ENCODE peak calls at places on chromosome 17, in six cellular contexts. Y, L, N, U, H and O are unnamed samples.

GRCh38 chr17:83190601-83191387 is 111.4 kb downstream of the METRNL start:
- DNase-seq in Y (no peak), N (no peak), L (no peak), H (no peak), U (no peak), O (no peak)

GRCh38 chr17:7260151-7260550 is 2.1 kb downstream of the CLDN7 start:
- DNase-seq in U (no peak), N (no peak), L (no peak), Y (no peak), H (no peak), O (no peak)

GRCh38 chr17:8757189-8757588 is 1.2 kb downstream of the SPDYE4 start:
- DNase-seq in N (no peak), H (no peak), U (no peak), L (no peak), Y (no peak), O (no peak)

GRCh38 chr17:7940743-7941142 is 8.7 kb downstream of the CNTROB start:
- DNase-seq in Y (no peak), H (no peak), N (no peak), L (no peak), U (no peak), O (no peak)

GRCh38 chr17:52030096-52030495 is 128.4 kb downstream of the CA10 start:
- DNase-seq in L (no peak), N (no peak), H (no peak), Y (no peak), U (no peak), O (no peak)

GRCh38 chr17:48756816-48757215 is 28.3 kb upstream of the HOXB13 start:
- DNase-seq in N (no peak), Y (no peak), H (no peak), U (no peak), L (no peak), O (no peak)

GRCh38 chr17:57294629-57295501 is 38.5 kb downstream of the MSI2 start:
- DNase-seq in U (no peak), H (no peak), N (no peak), Y (peak), L (no peak), O (no peak)

GRCh38 chr17:40432864-40433528 is 10.3 kb upstream of the IGFBP4 start:
- DNase-seq in L (peak), N (no peak), U (no peak), Y (no peak), H (peak), O (peak)

GRCh38 chr17:76598004-76598439 is 12.4 kb upstream of the ST6GALNAC2 start:
- DNase-seq in N (no peak), L (no peak), Y (no peak), H (no peak), U (peak), O (no peak)

GRCh38 chr17:76452646-76453430 is at the start of gene UBE2O:
- DNase-seq in L (peak), H (peak), U (peak), Y (peak), N (peak), O (peak)

DNA sequence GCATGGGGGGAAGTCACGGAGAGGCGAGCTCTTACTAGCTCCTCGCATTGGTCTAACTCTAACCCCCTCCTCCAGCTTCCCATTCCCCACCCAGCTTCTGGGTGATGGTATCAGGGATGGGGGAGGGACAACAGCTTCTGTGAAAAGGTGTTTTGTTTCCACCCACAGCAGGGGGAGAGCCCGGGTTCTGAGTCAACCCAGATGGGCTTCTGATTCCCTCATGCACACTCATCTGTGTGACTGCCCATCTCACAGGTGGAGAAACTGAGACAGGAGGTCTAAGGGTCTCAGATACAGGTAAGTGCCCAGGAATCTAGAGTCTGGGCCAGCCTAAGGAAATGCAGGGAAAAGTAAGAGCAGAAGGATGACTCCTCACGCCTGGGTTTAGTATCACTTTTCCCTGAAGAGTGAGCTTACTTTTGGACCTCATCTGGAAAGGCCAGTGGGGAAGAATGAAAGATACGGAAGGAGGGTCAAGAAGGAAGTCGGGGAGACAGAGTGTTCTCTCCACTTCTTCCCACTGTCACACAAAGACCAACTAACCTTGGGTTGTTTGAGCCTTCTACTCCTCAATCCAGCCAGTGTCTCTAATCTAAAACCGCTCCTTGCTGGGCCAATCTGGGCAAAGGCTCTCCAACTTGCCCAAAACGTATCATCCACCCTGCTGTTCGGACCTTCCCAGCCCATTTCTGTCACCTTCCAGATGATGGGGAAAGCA is 3.1 kb upstream of the TLCD2 start:
- DNase-seq in L (no peak), U (no peak), N (no peak), H (no peak), Y (no peak), O (no peak)
- H3K4me3 ChIP-seq in L (peak), U (no peak), N (no peak), H (peak), Y (peak), O (peak)

GRCh38 chr17:74840500-74840899 is 19.2 kb downstream of the GRIN2C start:
- DNase-seq in L (no peak), H (no peak), U (no peak), Y (peak), N (no peak), O (no peak)

GRCh38 chr17:74842146-74842598 is 17.5 kb downstream of the GRIN2C start:
- DNase-seq in U (no peak), L (no peak), Y (peak), H (no peak), N (no peak), O (no peak)

GRCh38 chr17:74840989-74841666 is 18.6 kb downstream of the GRIN2C start:
- DNase-seq in U (peak), Y (peak), H (peak), L (peak), N (no peak), O (peak)

GRCh38 chr17:74843352-74843627 is 16.4 kb downstream of the GRIN2C start:
- DNase-seq in U (no peak), L (no peak), N (no peak), H (no peak), Y (peak), O (no peak)

GRCh38 chr17:74842599-74843351 is 16.9 kb downstream of the GRIN2C start:
- DNase-seq in H (peak), L (peak), U (peak), N (peak), Y (peak), O (peak)
- TF ChIP-seq CTCF in H (peak), L (peak), U (peak), N (peak), Y (peak), O (peak)

DNA sequence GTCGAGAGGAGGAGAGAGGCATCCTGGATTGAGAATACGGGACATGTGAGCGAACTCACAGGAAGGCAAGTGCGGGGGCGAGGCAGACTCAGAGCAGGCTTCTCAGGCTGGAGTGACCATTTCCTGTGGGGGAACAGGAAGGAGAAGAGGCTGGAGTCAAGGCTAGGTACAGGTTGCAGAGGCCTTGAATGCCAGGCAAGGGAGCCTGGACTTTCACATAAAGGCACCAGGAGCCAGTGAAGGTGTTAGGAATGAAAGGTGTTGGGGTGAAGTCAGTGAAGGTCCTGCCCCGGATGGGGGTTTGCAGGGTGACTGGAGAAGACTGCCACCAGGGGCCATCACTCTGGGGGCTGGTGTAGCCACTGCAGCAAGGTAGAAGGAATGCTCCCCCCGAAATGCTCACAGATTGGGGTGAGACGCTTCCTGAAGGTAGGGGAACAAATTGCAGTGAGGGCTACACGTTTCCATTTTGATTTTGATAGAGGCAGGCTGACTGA is 5.3 kb upstream of the GPRC5C start:
- DNase-seq in U (no peak), H (peak), L (no peak), Y (peak), N (no peak), O (no peak)
- H3K4me3 ChIP-seq in U (no peak), H (no peak), L (no peak), Y (no peak), N (no peak), O (no peak)

GRCh38 chr17:11742891-11743290 is 144.6 kb downstream of the DNAH9 start:
- DNase-seq in Y (peak), H (no peak), U (peak), N (no peak), L (no peak), O (no peak)
- TF ChIP-seq CTCF in Y (no peak), H (no peak), U (no peak), N (no peak), L (no peak), O (no peak)

GRCh38 chr17:1813088-1813487 is 16.6 kb downstream of the SMYD4 start:
- DNase-seq in H (peak), Y (no peak), N (no peak), U (no peak), L (peak), O (peak)
- H3K4me3 ChIP-seq in H (no peak), Y (no peak), N (no peak), U (no peak), L (no peak), O (no peak)

DNA sequence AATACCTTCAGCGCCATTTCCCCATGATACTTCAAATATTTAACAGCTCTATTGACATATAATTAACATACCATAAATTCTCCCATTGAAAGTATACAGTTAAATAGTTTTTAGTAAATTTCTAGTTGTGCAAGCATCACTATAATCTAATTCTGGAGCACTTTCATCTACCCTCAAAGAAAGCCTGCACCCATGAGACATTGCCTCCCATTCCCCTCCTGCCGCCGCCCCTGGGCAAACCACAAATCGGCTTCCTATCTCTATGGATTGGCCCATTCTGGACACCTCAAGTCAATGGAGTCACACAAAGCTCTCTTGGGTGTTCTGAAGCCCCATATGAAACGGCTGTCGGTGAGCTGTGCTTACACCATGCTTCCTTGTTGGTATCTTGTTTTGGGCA is 77.3 kb upstream of the CBX4 start:
- DNase-seq in L (no peak), N (no peak), Y (no peak), H (no peak), U (no peak), O (no peak)
- TF ChIP-seq CTCF in L (no peak), N (no peak), Y (no peak), H (no peak), U (no peak), O (no peak)

DNA sequence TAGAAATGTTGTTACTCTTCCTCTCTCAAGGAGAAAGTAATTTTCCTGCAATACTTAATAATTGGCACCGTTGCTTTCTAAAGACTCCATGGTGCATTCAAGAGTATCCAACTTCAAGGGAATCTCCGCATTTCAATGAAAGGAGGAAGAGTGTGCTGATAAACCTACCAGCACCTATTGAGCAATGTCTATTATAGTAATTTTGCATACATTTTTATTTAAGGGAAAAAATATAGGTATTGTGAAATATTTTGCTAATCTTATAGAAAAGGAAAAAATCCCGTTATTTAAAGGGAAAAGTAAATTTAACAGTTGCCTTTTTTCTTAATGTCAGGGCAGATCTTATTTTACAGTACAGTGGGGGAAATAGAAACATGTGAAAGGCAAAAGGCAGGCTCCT is 1.1 kb upstream of the TMEM106A start:
- DNase-seq in U (no peak), L (no peak), N (no peak), H (no peak), Y (no peak), O (no peak)
- H3K4me3 ChIP-seq in U (no peak), L (no peak), N (no peak), H (no peak), Y (no peak), O (no peak)

DNA sequence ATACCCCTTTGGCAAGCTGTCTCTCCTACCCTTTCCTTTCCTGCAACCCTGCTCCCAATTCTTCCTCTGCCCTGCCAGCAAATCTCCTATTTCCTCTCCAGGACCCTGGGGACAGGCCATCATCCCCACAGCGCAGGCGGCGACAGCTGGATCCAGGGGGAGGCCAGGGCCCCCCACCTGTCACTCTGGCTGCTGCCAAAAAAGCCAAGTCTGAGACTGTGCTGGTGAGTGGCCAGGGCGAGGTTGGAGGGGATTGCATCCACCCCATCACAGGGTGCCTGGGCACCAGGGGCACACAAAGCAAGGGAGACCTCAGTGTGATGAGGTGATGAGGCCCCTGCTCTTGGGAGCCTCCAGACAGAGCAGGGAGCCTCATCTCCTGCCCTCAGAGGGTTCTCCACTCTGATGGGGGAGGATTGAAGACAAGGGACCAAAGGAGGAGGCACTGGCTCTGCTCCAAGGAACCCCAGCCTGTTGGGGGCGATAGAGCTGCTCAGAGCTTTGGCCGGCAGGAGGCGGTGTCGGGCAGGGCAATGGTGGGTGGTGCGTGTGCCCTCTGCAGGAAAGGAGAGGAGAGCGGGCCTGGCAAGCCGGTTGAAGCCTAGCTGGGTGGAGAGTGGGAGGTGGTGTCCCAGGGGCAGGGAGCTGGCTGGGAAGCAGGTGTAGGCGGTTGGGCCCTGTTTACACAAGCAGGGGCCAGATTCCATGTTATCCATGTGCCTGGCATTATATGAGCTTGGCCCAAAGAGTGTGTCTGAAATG is 15.6 kb upstream of the PDK2 start:
- DNase-seq in U (no peak), L (peak), H (peak), N (peak), Y (peak), O (peak)
- TF ChIP-seq CTCF in U (no peak), L (peak), H (peak), N (peak), Y (peak), O (peak)

GRCh38 chr17:4899341-4900230 is at the start of gene C17orf107:
- DNase-seq in L (peak), U (peak), H (peak), Y (peak), N (peak), O (peak)
- H3K4me3 ChIP-seq in L (peak), U (peak), H (peak), Y (peak), N (peak), O (peak)

GRCh38 chr17:28426081-28426519 is 20.1 kb upstream of the SLC46A1 start:
- DNase-seq in N (peak), U (no peak), H (no peak), L (peak), Y (peak), O (no peak)
- TF ChIP-seq CTCF in N (no peak), U (no peak), H (peak), L (peak), Y (peak), O (peak)